ENCODE peak calls at places on chromosomes 4 and X, in four cellular contexts. A is iris pigment epithelial cell; R is effector memory CD8-positive, alpha-beta T cell; C is sciatic nerve. M is an unnamed sample.
A peak's percentile ranks its signal among the peaks of the same experiment; 100 is the strongest.

GRCh38 chrX:632391-633042 is 1.9 kb downstream of the SHOX start:
- DNase-seq in R (no peak), A (no peak), C (no peak), M (no peak)

GRCh38 chrX:111244238-111244750 is 26.0 kb downstream of the CAPN6 start:
- DNase-seq in C (no peak), A (peak; percentile 27), R (no peak), M (no peak)

GRCh38 chrX:71292669-71293379 is 8.7 kb upstream of the ITGB1BP2 start:
- DNase-seq in R (no peak), C (no peak), A (peak; percentile 68), M (no peak)

GRCh38 chr4:188417181-188417580 is 277.9 kb downstream of the TRIML1 start:
- DNase-seq in A (no peak), R (no peak), C (no peak), M (no peak)

GRCh38 chr4:87304659-87305277 is 17.9 kb downstream of the HSD17B13 start:
- DNase-seq in C (no peak), R (no peak), A (peak; percentile 68), M (no peak)

GRCh38 chr4:7773401-7774187 is 166.1 kb downstream of the AFAP1 start:
- DNase-seq in A (no peak), R (no peak), C (no peak), M (no peak)

GRCh38 chrX:24920769-24921168 is 95.0 kb downstream of the ARX start:
- DNase-seq in A (no peak), C (no peak), R (no peak), M (no peak)

GRCh38 chr4:149549911-149550310 is 265.7 kb downstream of the IQCM start:
- DNase-seq in A (peak; percentile 6), C (no peak), R (no peak), M (no peak)